ENCODE peak calls at places on chromosomes 6 and 20, in four cellular contexts. One of them, this sample, is unnamed.

GRCh38 chr6:132131351-132131750 is 180.2 kb upstream of the CCN2 start:
- DNase-seq in heart left ventricle: no peak
- DNase-seq in lung: no peak
- DNase-seq in body of pancreas: no peak
- DNase-seq in this sample: no peak

GRCh38 chr6:38755207-38755606 is 40.1 kb downstream of the DNAH8 start:
- DNase-seq in heart left ventricle: no peak
- DNase-seq in lung: no peak
- DNase-seq in body of pancreas: no peak
- DNase-seq in this sample: no peak

GRCh38 chr6:1724616-1725015 is 114.9 kb downstream of the FOXC1 start:
- DNase-seq in heart left ventricle: peak; percentile 69
- DNase-seq in lung: peak; percentile 53
- DNase-seq in body of pancreas: peak; percentile 32
- DNase-seq in this sample: no peak

GRCh38 chr6:45900808-45901752 is 114.6 kb downstream of the CLIC5 start:
- DNase-seq in heart left ventricle: no peak
- DNase-seq in lung: no peak
- DNase-seq in body of pancreas: no peak
- DNase-seq in this sample: no peak

GRCh38 chr6:44590471-44590870 is 203.0 kb downstream of the CDC5L start:
- DNase-seq in heart left ventricle: no peak
- DNase-seq in lung: no peak
- DNase-seq in body of pancreas: no peak
- DNase-seq in this sample: no peak

GRCh38 chr6:34916348-34916967 is 27.4 kb downstream of the ANKS1A start:
- DNase-seq in heart left ventricle: no peak
- DNase-seq in lung: no peak
- DNase-seq in body of pancreas: no peak
- DNase-seq in this sample: no peak

GRCh38 chr6:22036699-22037098 is 260.1 kb downstream of the PRL start:
- DNase-seq in heart left ventricle: no peak
- DNase-seq in lung: no peak
- DNase-seq in body of pancreas: no peak
- DNase-seq in this sample: no peak

GRCh38 chr6:41100871-41101287 is 28.1 kb downstream of the NFYA start:
- DNase-seq in heart left ventricle: no peak
- DNase-seq in lung: no peak
- DNase-seq in body of pancreas: no peak
- DNase-seq in this sample: no peak

GRCh38 chr20:642398-643174 is 10.4 kb downstream of the SRXN1 start:
- DNase-seq in heart left ventricle: peak; percentile 73
- DNase-seq in lung: no peak
- DNase-seq in body of pancreas: no peak
- DNase-seq in this sample: no peak

GRCh38 chr6:83185096-83185495 is 8.0 kb downstream of the PGM3 start:
- DNase-seq in heart left ventricle: no peak
- DNase-seq in lung: no peak
- DNase-seq in body of pancreas: no peak
- DNase-seq in this sample: no peak

GRCh38 chr20:9518776-9519175 is 4.4 kb downstream of the LAMP5 start:
- DNase-seq in heart left ventricle: no peak
- DNase-seq in lung: no peak
- DNase-seq in body of pancreas: no peak
- DNase-seq in this sample: no peak

GRCh38 chr20:56957737-56958553 is 308.5 kb downstream of the BMP7 start:
- DNase-seq in heart left ventricle: no peak
- DNase-seq in lung: no peak
- DNase-seq in body of pancreas: no peak
- DNase-seq in this sample: no peak

GRCh38 chr6:9334979-9335378 is 899.6 kb upstream of the SLC35B3 start:
- DNase-seq in heart left ventricle: no peak
- DNase-seq in lung: no peak
- DNase-seq in body of pancreas: no peak
- DNase-seq in this sample: no peak

GRCh38 chr6:1057490-1058135 is 254.3 kb upstream of the FOXQ1 start:
- DNase-seq in heart left ventricle: no peak
- DNase-seq in lung: no peak
- DNase-seq in body of pancreas: no peak
- DNase-seq in this sample: no peak

GRCh38 chr20:20603339-20603990 is 109.0 kb downstream of the RALGAPA2 start:
- DNase-seq in heart left ventricle: no peak
- DNase-seq in lung: no peak
- DNase-seq in body of pancreas: no peak
- DNase-seq in this sample: no peak

GRCh38 chr6:138240476-138241245 is 22.4 kb upstream of the PBOV1 start:
- DNase-seq in heart left ventricle: no peak
- DNase-seq in lung: no peak
- DNase-seq in body of pancreas: no peak
- DNase-seq in this sample: no peak

GRCh38 chr20:24580855-24581254 is 111.4 kb downstream of the SYNDIG1 start:
- DNase-seq in heart left ventricle: no peak
- DNase-seq in lung: no peak
- DNase-seq in body of pancreas: no peak
- DNase-seq in this sample: no peak

GRCh38 chr6:4369616-4370015 is 234.2 kb upstream of the ECI2 start:
- DNase-seq in heart left ventricle: peak; percentile 45
- DNase-seq in lung: no peak
- DNase-seq in body of pancreas: no peak
- DNase-seq in this sample: no peak

GRCh38 chr6:90000864-90001731 is 106.8 kb downstream of the GJA10 start:
- DNase-seq in heart left ventricle: no peak
- DNase-seq in lung: no peak
- DNase-seq in body of pancreas: no peak
- DNase-seq in this sample: no peak

GRCh38 chr6:36662827-36663256 is 15.7 kb upstream of the CDKN1A start:
- DNase-seq in heart left ventricle: no peak
- DNase-seq in lung: no peak
- DNase-seq in body of pancreas: peak; percentile 88
- DNase-seq in this sample: no peak

GRCh38 chr6:94099072-94099471 is 679.7 kb upstream of the EPHA7 start:
- DNase-seq in heart left ventricle: no peak
- DNase-seq in lung: no peak
- DNase-seq in body of pancreas: no peak
- DNase-seq in this sample: no peak

GRCh38 chr6:157905590-157906337 is 75.9 kb upstream of the SYNJ2 start:
- DNase-seq in heart left ventricle: no peak
- DNase-seq in lung: no peak
- DNase-seq in body of pancreas: no peak
- DNase-seq in this sample: no peak

GRCh38 chr6:134015719-134016557 is 36.5 kb downstream of the SLC2A12 start:
- DNase-seq in heart left ventricle: no peak
- DNase-seq in lung: no peak
- DNase-seq in body of pancreas: no peak
- DNase-seq in this sample: no peak

GRCh38 chr6:159961523-159961922 is 7.4 kb upstream of the IGF2R start:
- DNase-seq in heart left ventricle: no peak
- DNase-seq in lung: no peak
- DNase-seq in body of pancreas: no peak
- DNase-seq in this sample: peak; percentile 69

GRCh38 chr20:33166533-33167113 is 1.3 kb upstream of the BPIFA2 start:
- DNase-seq in heart left ventricle: no peak
- DNase-seq in lung: no peak
- DNase-seq in body of pancreas: no peak
- DNase-seq in this sample: no peak

GRCh38 chr6:103617642-103618041 is 1242.1 kb downstream of the HACE1 start:
- DNase-seq in heart left ventricle: no peak
- DNase-seq in lung: no peak
- DNase-seq in body of pancreas: no peak
- DNase-seq in this sample: no peak

GRCh38 chr6:146916435-146917015 is 287.7 kb upstream of the STXBP5 start:
- DNase-seq in heart left ventricle: no peak
- DNase-seq in lung: no peak
- DNase-seq in body of pancreas: no peak
- DNase-seq in this sample: no peak

GRCh38 chr6:71887006-71887743 is 825 bp downstream of the RIMS1 start:
- DNase-seq in heart left ventricle: no peak
- DNase-seq in lung: no peak
- DNase-seq in body of pancreas: no peak
- DNase-seq in this sample: no peak
- TF ChIP-seq CTCF in heart left ventricle: no peak
- TF ChIP-seq CTCF in lung: no peak
- TF ChIP-seq CTCF in body of pancreas: no peak
- TF ChIP-seq CTCF in this sample: no peak

GRCh38 chr6:129434091-129434490 is 275.9 kb downstream of the ARHGAP18 start:
- DNase-seq in heart left ventricle: no peak
- DNase-seq in lung: no peak
- DNase-seq in body of pancreas: no peak
- DNase-seq in this sample: no peak
- TF ChIP-seq CTCF in heart left ventricle: no peak
- TF ChIP-seq CTCF in lung: no peak
- TF ChIP-seq CTCF in body of pancreas: no peak
- TF ChIP-seq CTCF in this sample: no peak

GRCh38 chr6:43496370-43497128 is 13.6 kb downstream of the LRRC73 start:
- DNase-seq in heart left ventricle: no peak
- DNase-seq in lung: no peak
- DNase-seq in body of pancreas: no peak
- DNase-seq in this sample: no peak
- TF ChIP-seq CTCF in heart left ventricle: peak; percentile 64
- TF ChIP-seq CTCF in lung: no peak
- TF ChIP-seq CTCF in body of pancreas: peak; percentile 29
- TF ChIP-seq CTCF in this sample: no peak

GRCh38 chr6:30493643-30494250 is 4.4 kb downstream of the HLA-E start:
- DNase-seq in heart left ventricle: no peak
- DNase-seq in lung: no peak
- DNase-seq in body of pancreas: no peak
- DNase-seq in this sample: no peak
- TF ChIP-seq CTCF in heart left ventricle: no peak
- TF ChIP-seq CTCF in lung: no peak
- TF ChIP-seq CTCF in body of pancreas: no peak
- TF ChIP-seq CTCF in this sample: no peak

GRCh38 chr6:105646391-105646867 is 243.5 kb upstream of the PREP start:
- DNase-seq in heart left ventricle: no peak
- DNase-seq in lung: no peak
- DNase-seq in body of pancreas: no peak
- DNase-seq in this sample: no peak

GRCh38 chr6:105645166-105645565 is 242.3 kb upstream of the PREP start:
- DNase-seq in heart left ventricle: no peak
- DNase-seq in lung: no peak
- DNase-seq in body of pancreas: no peak
- DNase-seq in this sample: no peak

GRCh38 chr6:105642708-105643107 is 239.8 kb upstream of the PREP start:
- DNase-seq in heart left ventricle: no peak
- DNase-seq in lung: no peak
- DNase-seq in body of pancreas: no peak
- DNase-seq in this sample: no peak

GRCh38 chr6:105645958-105646357 is 243.1 kb upstream of the PREP start:
- DNase-seq in heart left ventricle: no peak
- DNase-seq in lung: no peak
- DNase-seq in body of pancreas: no peak
- DNase-seq in this sample: no peak

DNA sequence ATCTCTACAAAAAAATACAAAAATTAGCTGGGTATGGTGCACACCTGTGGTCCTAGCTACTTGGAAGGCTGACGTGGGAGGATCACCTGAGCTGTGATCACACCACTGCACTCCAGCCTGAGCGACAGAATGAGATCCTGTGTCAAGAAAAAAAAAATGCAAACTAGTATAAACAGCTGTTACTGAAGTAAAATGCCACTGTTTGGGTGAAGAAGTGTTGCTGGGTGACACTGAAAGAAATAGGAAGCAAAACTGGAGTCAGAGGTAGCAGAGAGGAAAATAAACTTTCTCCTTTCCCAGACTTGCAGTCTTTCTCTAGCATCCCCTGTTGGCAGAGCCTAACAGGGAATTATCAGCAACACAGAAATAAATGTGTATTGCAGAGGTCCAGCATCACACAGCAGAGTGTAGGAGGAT is 241.2 kb upstream of the PREP start:
- DNase-seq in heart left ventricle: no peak
- DNase-seq in lung: no peak
- DNase-seq in body of pancreas: no peak
- DNase-seq in this sample: no peak
- TF ChIP-seq CTCF in heart left ventricle: no peak
- TF ChIP-seq CTCF in lung: no peak
- TF ChIP-seq CTCF in body of pancreas: no peak
- TF ChIP-seq CTCF in this sample: no peak

GRCh38 chr6:125753218-125753936 is 3.9 kb downstream of the HEY2 start:
- DNase-seq in heart left ventricle: peak; percentile 36
- DNase-seq in lung: no peak
- DNase-seq in body of pancreas: peak; percentile 57
- DNase-seq in this sample: no peak

GRCh38 chr6:125753937-125754259 is 4.5 kb downstream of the HEY2 start:
- DNase-seq in heart left ventricle: no peak
- DNase-seq in lung: no peak
- DNase-seq in body of pancreas: no peak
- DNase-seq in this sample: no peak

GRCh38 chr6:125764105-125764671 is 14.8 kb downstream of the HEY2 start:
- DNase-seq in heart left ventricle: no peak
- DNase-seq in lung: no peak
- DNase-seq in body of pancreas: no peak
- DNase-seq in this sample: no peak

GRCh38 chr6:125759959-125760457 is 10.6 kb downstream of the HEY2 start:
- DNase-seq in heart left ventricle: no peak
- DNase-seq in lung: no peak
- DNase-seq in body of pancreas: no peak
- DNase-seq in this sample: no peak

DNA sequence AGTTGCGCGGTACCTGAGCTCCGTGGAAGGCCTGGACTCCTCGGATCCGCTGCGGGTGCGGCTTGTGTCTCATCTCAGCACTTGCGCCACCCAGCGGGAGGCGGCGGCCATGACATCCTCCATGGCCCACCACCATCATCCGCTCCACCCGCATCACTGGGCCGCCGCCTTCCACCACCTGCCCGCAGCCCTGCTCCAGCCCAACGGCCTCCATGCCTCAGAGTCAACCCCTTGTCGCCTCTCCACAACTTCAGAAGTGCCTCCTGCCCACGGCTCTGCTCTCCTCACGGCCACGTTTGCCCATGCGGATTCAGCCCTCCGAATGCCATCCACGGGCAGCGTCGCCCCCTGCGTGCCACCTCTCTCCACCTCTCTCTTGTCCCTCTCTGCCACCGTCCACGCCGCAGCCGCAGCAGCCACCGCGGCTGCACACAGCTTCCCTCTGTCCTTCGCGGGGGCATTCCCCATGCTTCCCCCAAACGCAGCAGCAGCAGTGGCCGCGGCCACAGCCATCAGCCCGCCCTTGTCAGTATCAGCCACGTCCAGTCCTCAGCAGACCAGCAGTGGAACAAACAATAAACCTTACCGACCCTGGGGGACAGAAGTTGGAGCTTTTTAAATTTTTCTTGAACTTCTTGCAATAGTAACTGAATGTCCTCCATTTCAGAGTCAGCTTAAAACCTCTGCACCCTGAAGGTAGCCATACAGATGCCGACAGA is 9.9 kb downstream of the HEY2 start:
- DNase-seq in heart left ventricle: peak; percentile 47
- DNase-seq in lung: no peak
- DNase-seq in body of pancreas: no peak
- DNase-seq in this sample: no peak
- TF ChIP-seq CTCF in heart left ventricle: no peak
- TF ChIP-seq CTCF in lung: no peak
- TF ChIP-seq CTCF in body of pancreas: no peak
- TF ChIP-seq CTCF in this sample: no peak

This sample was measured in CD14-positive monocyte.